ENCODE peak calls at places on chromosomes 5 and 9, in five cellular contexts. One of them, this sample, is unnamed.

GRCh38 chr5:77418162-77418561 is 74.0 kb downstream of the WDR41 start:
- DNase-seq in nucleus accumbens: no peak
- DNase-seq in activated T-cell treated with anti-CD3 and anti-CD28 coated beads, Interleukin-2, amount 50 U/mL, for 72 hours: no peak
- DNase-seq in stimulated activated CD4-positive, alpha-beta T cell treated with anti-CD3 and anti-CD28 coated beads, Interleukin-12 subunit alpha, Interleukin-12 subunit beta, amount 100 ng/mL, for 4 hours: no peak
- DNase-seq in left ventricle myocardium inferior: no peak
- DNase-seq in this sample: no peak

GRCh38 chr9:124718928-124719327 is 52.2 kb downstream of the NR6A1 start:
- DNase-seq in activated T-cell treated with anti-CD3 and anti-CD28 coated beads, Interleukin-2, amount 50 U/mL, for 72 hours: no peak
- DNase-seq in left ventricle myocardium inferior: no peak
- DNase-seq in nucleus accumbens: no peak
- DNase-seq in stimulated activated CD4-positive, alpha-beta T cell treated with anti-CD3 and anti-CD28 coated beads, Interleukin-12 subunit alpha, Interleukin-12 subunit beta, amount 100 ng/mL, for 4 hours: no peak
- DNase-seq in this sample: no peak

GRCh38 chr5:123487298-123487697 is 24.7 kb upstream of the CSNK1G3 start:
- DNase-seq in activated T-cell treated with anti-CD3 and anti-CD28 coated beads, Interleukin-2, amount 50 U/mL, for 72 hours: no peak
- DNase-seq in left ventricle myocardium inferior: no peak
- DNase-seq in nucleus accumbens: no peak
- DNase-seq in stimulated activated CD4-positive, alpha-beta T cell treated with anti-CD3 and anti-CD28 coated beads, Interleukin-12 subunit alpha, Interleukin-12 subunit beta, amount 100 ng/mL, for 4 hours: no peak
- DNase-seq in this sample: peak; percentile 18

GRCh38 chr9:137303893-137304382 is 1.9 kb upstream of the NRARP start:
- DNase-seq in activated T-cell treated with anti-CD3 and anti-CD28 coated beads, Interleukin-2, amount 50 U/mL, for 72 hours: no peak
- DNase-seq in left ventricle myocardium inferior: no peak
- DNase-seq in nucleus accumbens: no peak
- DNase-seq in stimulated activated CD4-positive, alpha-beta T cell treated with anti-CD3 and anti-CD28 coated beads, Interleukin-12 subunit alpha, Interleukin-12 subunit beta, amount 100 ng/mL, for 4 hours: no peak
- DNase-seq in this sample: no peak

GRCh38 chr5:176533894-176534611 is 3.1 kb downstream of the RNF44 start:
- DNase-seq in nucleus accumbens: peak; percentile 6
- DNase-seq in left ventricle myocardium inferior: peak; percentile 36
- DNase-seq in stimulated activated CD4-positive, alpha-beta T cell treated with anti-CD3 and anti-CD28 coated beads, Interleukin-12 subunit alpha, Interleukin-12 subunit beta, amount 100 ng/mL, for 4 hours: no peak
- DNase-seq in activated T-cell treated with anti-CD3 and anti-CD28 coated beads, Interleukin-2, amount 50 U/mL, for 72 hours: peak; percentile 58
- DNase-seq in this sample: peak; percentile 85

GRCh38 chr9:126515001-126515872 is 98.5 kb upstream of the LMX1B start:
- DNase-seq in left ventricle myocardium inferior: no peak
- DNase-seq in nucleus accumbens: no peak
- DNase-seq in activated T-cell treated with anti-CD3 and anti-CD28 coated beads, Interleukin-2, amount 50 U/mL, for 72 hours: no peak
- DNase-seq in stimulated activated CD4-positive, alpha-beta T cell treated with anti-CD3 and anti-CD28 coated beads, Interleukin-12 subunit alpha, Interleukin-12 subunit beta, amount 100 ng/mL, for 4 hours: no peak
- DNase-seq in this sample: no peak

GRCh38 chr9:97997330-97998276 is 14.5 kb downstream of the ANP32B start:
- DNase-seq in stimulated activated CD4-positive, alpha-beta T cell treated with anti-CD3 and anti-CD28 coated beads, Interleukin-12 subunit alpha, Interleukin-12 subunit beta, amount 100 ng/mL, for 4 hours: no peak
- DNase-seq in left ventricle myocardium inferior: no peak
- DNase-seq in activated T-cell treated with anti-CD3 and anti-CD28 coated beads, Interleukin-2, amount 50 U/mL, for 72 hours: no peak
- DNase-seq in nucleus accumbens: no peak
- DNase-seq in this sample: no peak

GRCh38 chr5:59620535-59621212 is 272.9 kb downstream of the PDE4D start:
- DNase-seq in stimulated activated CD4-positive, alpha-beta T cell treated with anti-CD3 and anti-CD28 coated beads, Interleukin-12 subunit alpha, Interleukin-12 subunit beta, amount 100 ng/mL, for 4 hours: no peak
- DNase-seq in left ventricle myocardium inferior: no peak
- DNase-seq in nucleus accumbens: no peak
- DNase-seq in activated T-cell treated with anti-CD3 and anti-CD28 coated beads, Interleukin-2, amount 50 U/mL, for 72 hours: no peak
- DNase-seq in this sample: no peak

GRCh38 chr9:130323051-130323757 is 57.6 kb downstream of the HMCN2 start:
- DNase-seq in stimulated activated CD4-positive, alpha-beta T cell treated with anti-CD3 and anti-CD28 coated beads, Interleukin-12 subunit alpha, Interleukin-12 subunit beta, amount 100 ng/mL, for 4 hours: no peak
- DNase-seq in left ventricle myocardium inferior: no peak
- DNase-seq in nucleus accumbens: no peak
- DNase-seq in activated T-cell treated with anti-CD3 and anti-CD28 coated beads, Interleukin-2, amount 50 U/mL, for 72 hours: no peak
- DNase-seq in this sample: peak; percentile 78

GRCh38 chr9:110293246-110293645 is 36.9 kb upstream of the TXN start:
- DNase-seq in activated T-cell treated with anti-CD3 and anti-CD28 coated beads, Interleukin-2, amount 50 U/mL, for 72 hours: no peak
- DNase-seq in left ventricle myocardium inferior: no peak
- DNase-seq in nucleus accumbens: no peak
- DNase-seq in stimulated activated CD4-positive, alpha-beta T cell treated with anti-CD3 and anti-CD28 coated beads, Interleukin-12 subunit alpha, Interleukin-12 subunit beta, amount 100 ng/mL, for 4 hours: no peak
- DNase-seq in this sample: no peak

GRCh38 chr9:1960696-1961095 is 54.5 kb upstream of the SMARCA2 start:
- DNase-seq in left ventricle myocardium inferior: no peak
- DNase-seq in stimulated activated CD4-positive, alpha-beta T cell treated with anti-CD3 and anti-CD28 coated beads, Interleukin-12 subunit alpha, Interleukin-12 subunit beta, amount 100 ng/mL, for 4 hours: no peak
- DNase-seq in nucleus accumbens: no peak
- DNase-seq in activated T-cell treated with anti-CD3 and anti-CD28 coated beads, Interleukin-2, amount 50 U/mL, for 72 hours: no peak
- DNase-seq in this sample: no peak

GRCh38 chr5:174317261-174317894 is 271.9 kb downstream of the NSG2 start:
- DNase-seq in activated T-cell treated with anti-CD3 and anti-CD28 coated beads, Interleukin-2, amount 50 U/mL, for 72 hours: no peak
- DNase-seq in left ventricle myocardium inferior: no peak
- DNase-seq in nucleus accumbens: peak; percentile 56
- DNase-seq in stimulated activated CD4-positive, alpha-beta T cell treated with anti-CD3 and anti-CD28 coated beads, Interleukin-12 subunit alpha, Interleukin-12 subunit beta, amount 100 ng/mL, for 4 hours: no peak
- DNase-seq in this sample: no peak

GRCh38 chr9:16367605-16368424 is 502.7 kb downstream of the BNC2 start:
- DNase-seq in activated T-cell treated with anti-CD3 and anti-CD28 coated beads, Interleukin-2, amount 50 U/mL, for 72 hours: no peak
- DNase-seq in nucleus accumbens: no peak
- DNase-seq in left ventricle myocardium inferior: no peak
- DNase-seq in stimulated activated CD4-positive, alpha-beta T cell treated with anti-CD3 and anti-CD28 coated beads, Interleukin-12 subunit alpha, Interleukin-12 subunit beta, amount 100 ng/mL, for 4 hours: no peak
- DNase-seq in this sample: no peak

GRCh38 chr5:35859101-35859661 is 2.5 kb downstream of the IL7R start:
- DNase-seq in left ventricle myocardium inferior: no peak
- DNase-seq in nucleus accumbens: no peak
- DNase-seq in stimulated activated CD4-positive, alpha-beta T cell treated with anti-CD3 and anti-CD28 coated beads, Interleukin-12 subunit alpha, Interleukin-12 subunit beta, amount 100 ng/mL, for 4 hours: no peak
- DNase-seq in activated T-cell treated with anti-CD3 and anti-CD28 coated beads, Interleukin-2, amount 50 U/mL, for 72 hours: no peak
- DNase-seq in this sample: no peak

GRCh38 chr9:68637020-68637419 is 68.0 kb upstream of the PIP5K1B start:
- DNase-seq in activated T-cell treated with anti-CD3 and anti-CD28 coated beads, Interleukin-2, amount 50 U/mL, for 72 hours: no peak
- DNase-seq in left ventricle myocardium inferior: no peak
- DNase-seq in nucleus accumbens: no peak
- DNase-seq in stimulated activated CD4-positive, alpha-beta T cell treated with anti-CD3 and anti-CD28 coated beads, Interleukin-12 subunit alpha, Interleukin-12 subunit beta, amount 100 ng/mL, for 4 hours: no peak
- DNase-seq in this sample: no peak

GRCh38 chr9:136095495-136096058 is 488 bp upstream of the NACC2 start:
- DNase-seq in nucleus accumbens: no peak
- DNase-seq in stimulated activated CD4-positive, alpha-beta T cell treated with anti-CD3 and anti-CD28 coated beads, Interleukin-12 subunit alpha, Interleukin-12 subunit beta, amount 100 ng/mL, for 4 hours: no peak
- DNase-seq in left ventricle myocardium inferior: peak; percentile 61
- DNase-seq in activated T-cell treated with anti-CD3 and anti-CD28 coated beads, Interleukin-2, amount 50 U/mL, for 72 hours: peak; percentile 51
- DNase-seq in this sample: peak; percentile 62

GRCh38 chr5:149452665-149453617 is 73.8 kb upstream of the IL17B start:
- DNase-seq in nucleus accumbens: no peak
- DNase-seq in stimulated activated CD4-positive, alpha-beta T cell treated with anti-CD3 and anti-CD28 coated beads, Interleukin-12 subunit alpha, Interleukin-12 subunit beta, amount 100 ng/mL, for 4 hours: no peak
- DNase-seq in left ventricle myocardium inferior: peak; percentile 58
- DNase-seq in activated T-cell treated with anti-CD3 and anti-CD28 coated beads, Interleukin-2, amount 50 U/mL, for 72 hours: no peak
- DNase-seq in this sample: no peak

This sample was measured in right lobe of liver.